ENCODE peak calls at places on chromosome 16, in nine cellular contexts. One of them, this sample, is unnamed.

GRCh38 chr16:4327782-4328579 is 12.1 kb downstream of the GLIS2 start:
- DNase-seq in GM23248: peak; percentile 92
- DNase-seq in heart left ventricle: peak; percentile 88
- DNase-seq in ascending aorta: no peak
- DNase-seq in mammary epithelial cell: peak; percentile 40
- DNase-seq in H7: peak; percentile 98
- DNase-seq in IMR-90: peak; percentile 69
- DNase-seq in MM.1S: peak; percentile 55
- DNase-seq in hepatocyte: peak; percentile 93
- DNase-seq in this sample: no peak

GRCh38 chr16:30183961-30184429 is 593 bp downstream of the CORO1A start:
- DNase-seq in MM.1S: peak; percentile 83
- DNase-seq in heart left ventricle: peak; percentile 48
- DNase-seq in GM23248: no peak
- DNase-seq in ascending aorta: no peak
- DNase-seq in IMR-90: no peak
- DNase-seq in hepatocyte: no peak
- DNase-seq in H7: no peak
- DNase-seq in mammary epithelial cell: no peak
- DNase-seq in this sample: peak; percentile 87

GRCh38 chr16:11005611-11005975 is 61.2 kb downstream of the CLEC16A start:
- DNase-seq in IMR-90: peak; percentile 75
- DNase-seq in ascending aorta: no peak
- DNase-seq in hepatocyte: no peak
- DNase-seq in MM.1S: no peak
- DNase-seq in GM23248: peak; percentile 80
- DNase-seq in heart left ventricle: no peak
- DNase-seq in mammary epithelial cell: peak; percentile 86
- DNase-seq in H7: no peak
- DNase-seq in this sample: no peak

GRCh38 chr16:51431517-51432241 is 280.6 kb upstream of the SALL1 start:
- DNase-seq in H7: no peak
- DNase-seq in heart left ventricle: no peak
- DNase-seq in IMR-90: peak; percentile 99
- DNase-seq in mammary epithelial cell: peak; percentile 97
- DNase-seq in ascending aorta: no peak
- DNase-seq in hepatocyte: peak; percentile 83
- DNase-seq in MM.1S: peak; percentile 9
- DNase-seq in GM23248: peak; percentile 98
- DNase-seq in this sample: no peak

GRCh38 chr16:19419691-19420060 is 2.0 kb downstream of the TMC5 start:
- DNase-seq in hepatocyte: no peak
- DNase-seq in H7: no peak
- DNase-seq in GM23248: peak; percentile 32
- DNase-seq in ascending aorta: no peak
- DNase-seq in heart left ventricle: no peak
- DNase-seq in MM.1S: no peak
- DNase-seq in mammary epithelial cell: peak; percentile 85
- DNase-seq in IMR-90: peak; percentile 4
- DNase-seq in this sample: no peak

GRCh38 chr16:50368410-50369132 is at the start of gene BRD7:
- DNase-seq in MM.1S: peak; percentile 63
- DNase-seq in heart left ventricle: peak; percentile 75
- DNase-seq in ascending aorta: no peak
- DNase-seq in mammary epithelial cell: peak; percentile 42
- DNase-seq in GM23248: peak; percentile 79
- DNase-seq in hepatocyte: peak; percentile 91
- DNase-seq in H7: peak; percentile 96
- DNase-seq in IMR-90: peak; percentile 37
- DNase-seq in this sample: peak; percentile 82

GRCh38 chr16:56985288-56985961 is 3.9 kb upstream of the NLRC5 start:
- DNase-seq in IMR-90: peak; percentile 85
- DNase-seq in ascending aorta: peak; percentile 46
- DNase-seq in mammary epithelial cell: peak; percentile 75
- DNase-seq in MM.1S: no peak
- DNase-seq in hepatocyte: peak; percentile 73
- DNase-seq in GM23248: peak; percentile 96
- DNase-seq in heart left ventricle: peak; percentile 54
- DNase-seq in H7: peak; percentile 47
- DNase-seq in this sample: no peak

GRCh38 chr16:57394444-57394843 is 10.1 kb upstream of the CCL17 start:
- DNase-seq in IMR-90: no peak
- DNase-seq in mammary epithelial cell: peak; percentile 54
- DNase-seq in ascending aorta: no peak
- DNase-seq in GM23248: peak; percentile 19
- DNase-seq in heart left ventricle: no peak
- DNase-seq in H7: no peak
- DNase-seq in MM.1S: no peak
- DNase-seq in hepatocyte: peak; percentile 63
- DNase-seq in this sample: no peak

DNA sequence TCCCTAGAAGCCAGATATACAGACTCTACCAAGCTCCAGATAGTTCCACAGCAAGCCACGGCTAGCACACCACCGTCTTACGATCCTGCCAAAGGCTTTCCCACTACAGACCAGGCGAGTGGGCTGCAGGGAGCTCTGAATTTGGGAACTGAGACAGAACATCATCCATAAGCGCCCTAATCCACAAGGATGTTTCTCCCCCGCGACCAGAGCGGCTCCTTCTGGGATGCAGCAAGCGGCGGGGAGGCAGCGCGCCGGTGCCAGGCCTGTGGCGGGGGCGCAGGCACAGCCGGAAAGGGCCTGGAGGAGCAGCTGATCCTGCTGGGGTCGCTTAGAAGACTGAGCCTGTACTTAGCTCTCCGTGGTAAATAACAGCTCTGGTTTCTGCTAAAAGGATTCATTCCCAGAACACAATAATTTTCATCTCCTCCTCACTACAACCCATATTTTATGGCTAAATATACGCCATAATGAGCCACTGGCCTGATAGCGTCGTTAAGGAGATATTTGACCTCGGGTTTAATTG is 16.2 kb upstream of the FOXF1 start:
- DNase-seq in IMR-90: no peak
- DNase-seq in GM23248: no peak
- DNase-seq in hepatocyte: no peak
- DNase-seq in mammary epithelial cell: no peak
- DNase-seq in H7: peak; percentile 81
- DNase-seq in ascending aorta: no peak
- DNase-seq in heart left ventricle: no peak
- DNase-seq in MM.1S: no peak
- DNase-seq in this sample: no peak
- H3K27me3 ChIP-seq in IMR-90: no peaks in the 10 kb centered on the region
- H3K27me3 ChIP-seq in GM23248: peaks cover 97% of the 10 kb centered on the region
- H3K27me3 ChIP-seq in hepatocyte: peaks cover 99% of the 10 kb centered on the region
- H3K27me3 ChIP-seq in mammary epithelial cell: peaks cover 59% of the 10 kb centered on the region
- H3K27me3 ChIP-seq in H7: peaks cover 92% of the 10 kb centered on the region
- H3K27me3 ChIP-seq in ascending aorta: peaks cover 27% of the 10 kb centered on the region
- H3K27me3 ChIP-seq in heart left ventricle: peaks cover 99% of the 10 kb centered on the region
- H3K27me3 ChIP-seq in MM.1S: peaks cover 55% of the 10 kb centered on the region
- H3K27me3 ChIP-seq in this sample: no peaks in the 10 kb centered on the region

GRCh38 chr16:46690281-46691178 is 1.1 kb downstream of the ORC6 start:
- DNase-seq in hepatocyte: peak; percentile 74
- DNase-seq in H7: no peak
- DNase-seq in mammary epithelial cell: no peak
- DNase-seq in GM23248: peak; percentile 42
- DNase-seq in IMR-90: peak; percentile 40
- DNase-seq in ascending aorta: no peak
- DNase-seq in heart left ventricle: no peak
- DNase-seq in MM.1S: peak; percentile 15
- DNase-seq in this sample: no peak

GRCh38 chr16:46691720-46692119 is 2.3 kb downstream of the ORC6 start:
- DNase-seq in hepatocyte: peak; percentile 14
- DNase-seq in MM.1S: no peak
- DNase-seq in IMR-90: peak; percentile 24
- DNase-seq in ascending aorta: no peak
- DNase-seq in heart left ventricle: no peak
- DNase-seq in mammary epithelial cell: no peak
- DNase-seq in H7: no peak
- DNase-seq in GM23248: no peak
- DNase-seq in this sample: no peak

GRCh38 chr16:46696957-46697356 is 7.5 kb downstream of the ORC6 start:
- DNase-seq in hepatocyte: no peak
- DNase-seq in mammary epithelial cell: no peak
- DNase-seq in ascending aorta: no peak
- DNase-seq in H7: no peak
- DNase-seq in heart left ventricle: no peak
- DNase-seq in IMR-90: no peak
- DNase-seq in MM.1S: no peak
- DNase-seq in GM23248: no peak
- DNase-seq in this sample: no peak

GRCh38 chr16:46693598-46693997 is 4.1 kb downstream of the ORC6 start:
- DNase-seq in hepatocyte: no peak
- DNase-seq in heart left ventricle: no peak
- DNase-seq in H7: no peak
- DNase-seq in ascending aorta: no peak
- DNase-seq in MM.1S: no peak
- DNase-seq in IMR-90: no peak
- DNase-seq in mammary epithelial cell: no peak
- DNase-seq in GM23248: no peak
- DNase-seq in this sample: no peak

DNA sequence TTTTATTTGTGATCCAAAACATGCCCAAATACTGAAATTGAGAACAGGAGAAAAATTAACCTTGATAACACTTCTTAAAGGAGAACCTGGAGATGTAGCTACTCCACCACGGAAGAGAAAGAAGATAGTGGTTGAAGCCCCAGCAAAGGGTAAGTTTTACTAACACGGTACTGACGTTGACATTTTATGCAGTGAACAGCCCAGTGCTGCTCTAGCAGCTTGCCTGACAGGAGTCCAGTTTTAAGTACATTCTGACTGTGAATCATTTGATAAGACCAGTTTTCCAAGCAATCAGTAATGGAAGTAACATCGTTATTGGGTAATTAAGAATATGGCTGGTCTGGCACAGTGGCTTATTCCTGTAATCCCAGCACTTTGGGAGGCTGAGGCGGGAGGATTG is 6.5 kb downstream of the ORC6 start:
- DNase-seq in MM.1S: no peak
- DNase-seq in H7: no peak
- DNase-seq in IMR-90: no peak
- DNase-seq in GM23248: no peak
- DNase-seq in heart left ventricle: no peak
- DNase-seq in ascending aorta: no peak
- DNase-seq in mammary epithelial cell: no peak
- DNase-seq in hepatocyte: no peak
- DNase-seq in this sample: no peak
- H3K36me3 ChIP-seq in MM.1S: peaks cover 22% of the 10 kb centered on the region
- H3K36me3 ChIP-seq in H7: peaks cover 38% of the 10 kb centered on the region
- H3K36me3 ChIP-seq in IMR-90: peaks cover 5% of the 10 kb centered on the region
- H3K36me3 ChIP-seq in GM23248: no peaks in the 10 kb centered on the region
- H3K36me3 ChIP-seq in heart left ventricle: no peaks in the 10 kb centered on the region
- H3K36me3 ChIP-seq in ascending aorta: no peaks in the 10 kb centered on the region
- H3K36me3 ChIP-seq in mammary epithelial cell: peaks cover 42% of the 10 kb centered on the region
- H3K36me3 ChIP-seq in hepatocyte: no peaks in the 10 kb centered on the region
- H3K36me3 ChIP-seq in this sample: peaks cover 17% of the 10 kb centered on the region

GRCh38 chr16:47469227-47469626 is 8.1 kb downstream of the PHKB start:
- DNase-seq in ascending aorta: no peak
- DNase-seq in MM.1S: no peak
- DNase-seq in mammary epithelial cell: no peak
- DNase-seq in heart left ventricle: no peak
- DNase-seq in GM23248: no peak
- DNase-seq in IMR-90: no peak
- DNase-seq in H7: no peak
- DNase-seq in hepatocyte: no peak
- DNase-seq in this sample: no peak

GRCh38 chr16:47470810-47471209 is 9.7 kb downstream of the PHKB start:
- DNase-seq in H7: no peak
- DNase-seq in heart left ventricle: no peak
- DNase-seq in MM.1S: no peak
- DNase-seq in IMR-90: no peak
- DNase-seq in ascending aorta: no peak
- DNase-seq in mammary epithelial cell: no peak
- DNase-seq in GM23248: no peak
- DNase-seq in hepatocyte: no peak
- DNase-seq in this sample: no peak

GRCh38 chr16:47465919-47466630 is 4.9 kb downstream of the PHKB start:
- DNase-seq in GM23248: no peak
- DNase-seq in IMR-90: no peak
- DNase-seq in mammary epithelial cell: no peak
- DNase-seq in ascending aorta: no peak
- DNase-seq in H7: no peak
- DNase-seq in hepatocyte: no peak
- DNase-seq in MM.1S: no peak
- DNase-seq in heart left ventricle: no peak
- DNase-seq in this sample: no peak

GRCh38 chr16:47470211-47470610 is 9.1 kb downstream of the PHKB start:
- DNase-seq in hepatocyte: no peak
- DNase-seq in MM.1S: no peak
- DNase-seq in mammary epithelial cell: no peak
- DNase-seq in ascending aorta: no peak
- DNase-seq in IMR-90: no peak
- DNase-seq in GM23248: no peak
- DNase-seq in H7: no peak
- DNase-seq in heart left ventricle: no peak
- DNase-seq in this sample: no peak

GRCh38 chr16:47467501-47467900 is 6.4 kb downstream of the PHKB start:
- DNase-seq in MM.1S: no peak
- DNase-seq in ascending aorta: no peak
- DNase-seq in hepatocyte: no peak
- DNase-seq in GM23248: no peak
- DNase-seq in H7: no peak
- DNase-seq in heart left ventricle: no peak
- DNase-seq in mammary epithelial cell: no peak
- DNase-seq in IMR-90: no peak
- DNase-seq in this sample: no peak
- H3K27me3 ChIP-seq in MM.1S: no peaks in the 10 kb centered on the region
- H3K27me3 ChIP-seq in ascending aorta: no peaks in the 10 kb centered on the region
- H3K27me3 ChIP-seq in hepatocyte: no peaks in the 10 kb centered on the region
- H3K27me3 ChIP-seq in GM23248: no peaks in the 10 kb centered on the region
- H3K27me3 ChIP-seq in H7: no peaks in the 10 kb centered on the region
- H3K27me3 ChIP-seq in heart left ventricle: no peaks in the 10 kb centered on the region
- H3K27me3 ChIP-seq in mammary epithelial cell: no peaks in the 10 kb centered on the region
- H3K27me3 ChIP-seq in IMR-90: no peaks in the 10 kb centered on the region
- H3K27me3 ChIP-seq in this sample: no peaks in the 10 kb centered on the region

DNA sequence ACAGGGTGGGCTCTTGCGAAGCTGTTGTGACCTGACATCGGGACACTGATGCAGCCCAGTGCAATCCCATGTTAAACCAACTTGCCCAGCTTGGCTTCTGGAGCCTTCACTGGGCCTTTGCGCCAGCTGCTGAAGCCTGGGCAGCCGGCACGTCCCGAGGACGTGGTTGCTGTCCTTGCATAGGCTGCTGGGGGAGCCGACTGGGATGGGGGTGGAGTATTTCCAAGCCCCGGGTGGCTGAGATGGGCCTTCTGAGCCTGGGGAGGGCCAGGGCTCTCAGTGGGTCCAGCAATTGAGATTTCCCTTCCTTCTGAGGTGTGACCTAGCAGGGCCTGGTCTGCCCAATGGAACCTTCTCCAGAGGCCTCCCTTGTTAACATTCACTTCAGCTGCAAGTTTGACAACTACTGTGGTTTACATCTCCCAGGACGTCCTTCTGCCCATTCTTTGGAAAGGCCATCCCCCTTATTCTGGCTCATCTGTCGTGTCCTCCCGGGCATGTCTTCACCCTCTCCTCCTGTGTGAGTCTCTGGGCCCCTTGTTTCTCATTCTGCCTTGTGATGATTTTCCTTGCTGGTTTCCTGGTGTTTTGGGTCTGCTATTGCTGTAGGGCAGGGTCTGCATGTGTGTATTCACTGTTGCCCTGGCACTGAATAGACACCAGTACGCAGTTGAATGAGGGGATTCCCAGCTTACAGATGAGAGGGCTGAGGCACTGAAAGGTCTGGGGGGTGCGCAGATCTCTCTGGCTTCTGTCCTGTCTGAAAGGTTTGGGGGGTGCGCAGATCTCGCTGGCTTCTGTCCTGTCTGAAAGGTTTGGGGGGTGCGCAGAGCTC is 34.4 kb downstream of the HAPSTR1 start:
- DNase-seq in GM23248: no peak
- DNase-seq in ascending aorta: no peak
- DNase-seq in IMR-90: no peak
- DNase-seq in heart left ventricle: no peak
- DNase-seq in mammary epithelial cell: no peak
- DNase-seq in hepatocyte: no peak
- DNase-seq in MM.1S: no peak
- DNase-seq in H7: no peak
- DNase-seq in this sample: no peak
- H3K36me3 ChIP-seq in GM23248: peaks cover 31% of the 10 kb centered on the region
- H3K36me3 ChIP-seq in ascending aorta: peaks cover 3% of the 10 kb centered on the region
- H3K36me3 ChIP-seq in IMR-90: peaks cover 27% of the 10 kb centered on the region
- H3K36me3 ChIP-seq in heart left ventricle: peaks cover 26% of the 10 kb centered on the region
- H3K36me3 ChIP-seq in mammary epithelial cell: peaks cover 6% of the 10 kb centered on the region
- H3K36me3 ChIP-seq in hepatocyte: no peaks in the 10 kb centered on the region
- H3K36me3 ChIP-seq in MM.1S: no peaks in the 10 kb centered on the region
- H3K36me3 ChIP-seq in H7: peaks cover 2% of the 10 kb centered on the region
- H3K36me3 ChIP-seq in this sample: peaks cover 16% of the 10 kb centered on the region